ENCODE peak calls at places on chromosomes 7 and 10, in four cellular contexts. I, W, V and K are unnamed samples.

GRCh38 chr10:132885451-132886210 is 56.7 kb downstream of the CFAP46 start:
- DNase-seq in I (peak), W (no peak), V (peak), K (peak)

GRCh38 chr7:30965372-30965771 is 1.6 kb downstream of the GHRHR start:
- DNase-seq in I (no peak), W (no peak), V (no peak), K (no peak)

GRCh38 chr7:1053816-1054370 is 9.5 kb downstream of the GPR146 start:
- DNase-seq in I (peak), W (no peak), V (no peak), K (peak)

GRCh38 chr10:126704637-126705036 is 34.1 kb upstream of the C10orf90 start:
- DNase-seq in I (no peak), W (no peak), V (no peak), K (no peak)

GRCh38 chr7:66164356-66164755 is 40.8 kb upstream of the TPST1 start:
- DNase-seq in I (no peak), W (no peak), V (no peak), K (no peak)

GRCh38 chr7:117759950-117760640 is 113.1 kb downstream of the CTTNBP2 start:
- DNase-seq in I (no peak), W (peak), V (no peak), K (no peak)

GRCh38 chr7:106485031-106485551 is 175.9 kb downstream of the CCDC71L start:
- DNase-seq in I (no peak), W (peak), V (peak), K (no peak)

GRCh38 chr7:135342887-135343286 is 109.2 kb downstream of the STRA8 start:
- DNase-seq in I (no peak), W (no peak), V (no peak), K (no peak)

GRCh38 chr7:28708033-28708451 is 250.1 kb downstream of the TRIL start:
- DNase-seq in I (no peak), W (no peak), V (no peak), K (no peak)

GRCh38 chr10:78375854-78376785 is 342.5 kb downstream of the RPS24 start:
- DNase-seq in I (peak), W (no peak), V (peak), K (no peak)

GRCh38 chr7:80681272-80681885 is 42.9 kb downstream of the CD36 start:
- DNase-seq in I (no peak), W (peak), V (no peak), K (no peak)

GRCh38 chr10:74960670-74961069 is 134.3 kb downstream of the KAT6B start:
- DNase-seq in I (no peak), W (no peak), V (no peak), K (no peak)

GRCh38 chr10:79314761-79315601 is 32.3 kb upstream of the PPIF start:
- DNase-seq in I (peak), W (no peak), V (peak), K (peak)

GRCh38 chr7:147535619-147536200 is 1054.9 kb upstream of the C7orf33 start:
- DNase-seq in I (no peak), W (peak), V (peak), K (no peak)

GRCh38 chr10:69972951-69973350 is 79.7 kb upstream of the MACROH2A2 start:
- DNase-seq in I (no peak), W (peak), V (no peak), K (no peak)

GRCh38 chr10:12561307-12561706 is 212.0 kb downstream of the CAMK1D start:
- DNase-seq in I (no peak), W (no peak), V (no peak), K (no peak)

GRCh38 chr7:80722596-80723141 is 84.2 kb downstream of the CD36 start:
- DNase-seq in I (no peak), W (peak), V (peak), K (no peak)

GRCh38 chr10:4676566-4676965 is 149.4 kb upstream of the AKR1E2 start:
- DNase-seq in I (no peak), W (no peak), V (no peak), K (no peak)

GRCh38 chr7:115851291-115851690 is 179.3 kb downstream of the TFEC start:
- DNase-seq in I (no peak), W (peak), V (no peak), K (no peak)

GRCh38 chr10:86364551-86365345 is 1.8 kb downstream of the GRID1 start:
- DNase-seq in I (peak), W (no peak), V (peak), K (peak)

DNA sequence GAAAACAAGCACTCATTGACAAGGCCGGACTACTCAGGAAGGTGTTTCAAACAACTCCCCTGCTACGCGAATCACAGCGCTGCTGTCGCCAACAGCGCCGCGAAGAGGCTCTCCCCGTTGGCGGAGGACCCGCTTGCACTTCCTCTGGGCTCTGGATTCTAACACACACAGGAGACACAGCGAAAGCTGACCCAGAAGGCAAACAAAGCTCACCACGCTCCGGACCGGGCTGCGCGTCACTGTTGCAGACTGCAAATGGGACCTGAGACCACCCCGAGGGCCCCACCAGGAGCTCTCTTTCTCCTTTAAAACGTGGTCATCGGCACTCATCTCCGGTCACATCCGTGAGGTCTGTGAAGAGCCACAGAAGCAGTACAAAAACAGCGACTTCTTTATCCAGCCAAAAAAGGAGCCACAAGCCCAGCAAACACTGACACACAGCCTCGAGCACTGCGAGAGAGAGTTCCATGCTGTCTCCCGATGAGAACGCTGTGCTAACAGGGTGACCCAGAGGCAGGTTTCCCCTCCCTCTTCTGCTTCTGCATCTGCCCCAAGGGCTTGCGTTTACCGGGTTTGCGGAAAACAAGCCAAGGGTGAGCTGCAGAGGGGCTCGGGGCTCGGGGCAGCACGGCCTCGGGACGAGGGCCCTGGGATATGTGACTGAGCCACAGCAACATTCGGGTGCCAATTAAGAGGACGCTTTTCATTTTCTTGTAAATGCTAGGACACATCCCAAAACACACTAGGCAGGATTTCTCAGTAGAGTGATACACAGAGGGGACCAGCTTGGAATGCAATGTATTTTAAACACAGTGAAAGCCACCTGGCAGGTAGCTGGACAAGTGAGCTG is 41.3 kb downstream of the AMZ1 start:
- DNase-seq in I (peak), W (no peak), V (peak), K (peak)
- TF ChIP-seq CTCF in I (no peak), W (no peak), V (no peak), K (no peak)

DNA sequence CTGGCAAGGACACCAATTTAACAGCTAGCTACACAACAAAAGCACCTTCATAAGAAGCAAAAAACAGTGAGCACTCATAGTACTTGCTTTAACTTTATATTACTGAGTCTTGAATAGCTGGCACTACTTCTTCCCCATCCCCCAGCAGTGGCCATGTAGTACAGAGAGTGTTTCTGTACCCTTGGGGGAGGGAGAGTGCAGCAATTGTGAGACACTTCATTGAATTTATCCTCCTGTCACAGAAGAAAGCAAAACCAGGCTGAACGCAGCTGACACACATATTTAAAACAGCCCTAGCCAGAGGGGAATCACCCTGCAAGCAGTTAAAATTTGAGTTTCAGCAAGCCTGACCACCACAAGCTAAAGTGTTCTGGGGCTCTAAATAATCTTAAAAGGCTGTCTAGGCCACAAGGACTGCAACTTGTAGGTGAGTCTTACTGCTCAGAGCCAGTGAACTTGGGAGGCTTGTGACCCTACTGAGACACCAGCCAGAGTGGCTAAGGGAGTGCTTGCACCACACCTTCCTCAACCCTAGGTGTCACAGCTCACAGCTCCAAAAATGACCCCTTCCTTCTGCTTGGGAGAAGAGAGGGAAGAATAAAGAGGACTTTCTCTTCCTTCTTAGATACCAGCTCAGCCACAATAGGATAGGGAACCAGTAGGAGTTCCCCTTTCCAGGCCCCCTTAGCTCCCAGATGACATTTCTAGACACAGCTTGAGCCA is 97.6 kb upstream of the MEOX2 start:
- DNase-seq in I (no peak), W (no peak), V (no peak), K (no peak)
- TF ChIP-seq CTCF in I (no peak), W (no peak), V (no peak), K (no peak)

DNA sequence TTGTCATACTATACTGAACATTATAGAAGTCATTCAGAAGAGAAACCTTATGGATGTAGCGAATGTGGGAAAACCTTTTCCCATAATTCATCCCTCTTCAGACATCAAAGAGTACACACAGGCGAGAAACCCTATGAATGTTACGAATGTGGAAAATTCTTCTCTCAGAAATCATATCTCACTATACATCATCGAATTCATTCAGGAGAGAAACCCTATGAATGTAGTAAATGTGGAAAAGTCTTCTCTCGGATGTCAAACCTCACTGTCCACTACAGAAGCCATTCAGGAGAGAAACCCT is 19.4 kb downstream of the RBAK start:
- DNase-seq in I (no peak), W (no peak), V (no peak), K (no peak)
- TF ChIP-seq CTCF in I (no peak), W (no peak), V (no peak), K (no peak)

GRCh38 chr10:100637785-100638184 is 102.0 kb downstream of the HIF1AN start:
- DNase-seq in I (no peak), W (peak), V (peak), K (no peak)
- TF ChIP-seq CTCF in I (no peak), W (peak), V (peak), K (peak)